ENCODE peak calls at places on chromosomes 11 and 22, in nine cellular contexts. One of them, this sample, is unnamed.

GRCh38 chr11:120334894-120335462 is 1.2 kb upstream of the ARHGEF12 start:
- DNase-seq in Caco-2: peak
- DNase-seq in cardiac muscle cell: peak
- DNase-seq in HFFc6: peak
- DNase-seq in AG10803: peak
- DNase-seq in HCT116: no peak
- DNase-seq in WTC11: peak
- DNase-seq in type B pancreatic cell: no peak
- DNase-seq in body of pancreas: peak
- DNase-seq in this sample: peak

GRCh38 chr22:50544078-50544745 is 1.5 kb upstream of the KLHDC7B start:
- DNase-seq in HCT116: no peak
- DNase-seq in WTC11: peak
- DNase-seq in HFFc6: peak
- DNase-seq in type B pancreatic cell: no peak
- DNase-seq in body of pancreas: peak
- DNase-seq in cardiac muscle cell: peak
- DNase-seq in AG10803: peak
- DNase-seq in Caco-2: no peak
- DNase-seq in this sample: peak

GRCh38 chr11:66974724-66975402 is at the start of gene C11orf86:
- DNase-seq in HCT116: no peak
- DNase-seq in WTC11: no peak
- DNase-seq in type B pancreatic cell: no peak
- DNase-seq in AG10803: no peak
- DNase-seq in HFFc6: no peak
- DNase-seq in Caco-2: peak
- DNase-seq in body of pancreas: no peak
- DNase-seq in cardiac muscle cell: no peak
- DNase-seq in this sample: no peak

GRCh38 chr11:2471804-2472096 is 26.9 kb downstream of the KCNQ1 start:
- DNase-seq in HFFc6: no peak
- DNase-seq in Caco-2: no peak
- DNase-seq in cardiac muscle cell: no peak
- DNase-seq in type B pancreatic cell: peak
- DNase-seq in WTC11: no peak
- DNase-seq in AG10803: no peak
- DNase-seq in body of pancreas: no peak
- DNase-seq in HCT116: no peak
- DNase-seq in this sample: no peak

GRCh38 chr11:2891901-2892214 is 6.3 kb upstream of the CDKN1C start:
- DNase-seq in type B pancreatic cell: no peak
- DNase-seq in HFFc6: no peak
- DNase-seq in HCT116: no peak
- DNase-seq in body of pancreas: peak
- DNase-seq in cardiac muscle cell: no peak
- DNase-seq in AG10803: no peak
- DNase-seq in Caco-2: peak
- DNase-seq in WTC11: no peak
- DNase-seq in this sample: no peak

GRCh38 chr11:15688351-15688792 is 573.6 kb downstream of the INSC start:
- DNase-seq in type B pancreatic cell: no peak
- DNase-seq in AG10803: no peak
- DNase-seq in cardiac muscle cell: no peak
- DNase-seq in HFFc6: no peak
- DNase-seq in body of pancreas: peak
- DNase-seq in WTC11: no peak
- DNase-seq in HCT116: no peak
- DNase-seq in Caco-2: no peak
- DNase-seq in this sample: peak

GRCh38 chr11:131666006-131666405 is 295.6 kb downstream of the NTM start:
- DNase-seq in HCT116: no peak
- DNase-seq in cardiac muscle cell: no peak
- DNase-seq in type B pancreatic cell: no peak
- DNase-seq in Caco-2: peak
- DNase-seq in AG10803: no peak
- DNase-seq in WTC11: no peak
- DNase-seq in HFFc6: peak
- DNase-seq in body of pancreas: no peak
- DNase-seq in this sample: no peak

GRCh38 chr22:50531546-50532352 is 1.9 kb upstream of the TYMP start:
- DNase-seq in Caco-2: peak
- DNase-seq in HFFc6: peak
- DNase-seq in HCT116: no peak
- DNase-seq in WTC11: peak
- DNase-seq in body of pancreas: peak
- DNase-seq in cardiac muscle cell: peak
- DNase-seq in type B pancreatic cell: no peak
- DNase-seq in AG10803: peak
- DNase-seq in this sample: peak

GRCh38 chr11:18836415-18836814 is 44.8 kb upstream of the PTPN5 start:
- DNase-seq in AG10803: no peak
- DNase-seq in body of pancreas: no peak
- DNase-seq in cardiac muscle cell: peak
- DNase-seq in type B pancreatic cell: no peak
- DNase-seq in HCT116: no peak
- DNase-seq in WTC11: peak
- DNase-seq in Caco-2: no peak
- DNase-seq in HFFc6: peak
- DNase-seq in this sample: no peak

GRCh38 chr11:73478737-73479347 is 102.6 kb downstream of the RELT start:
- DNase-seq in Caco-2: no peak
- DNase-seq in cardiac muscle cell: peak
- DNase-seq in AG10803: peak
- DNase-seq in HFFc6: peak
- DNase-seq in body of pancreas: no peak
- DNase-seq in HCT116: peak
- DNase-seq in type B pancreatic cell: no peak
- DNase-seq in WTC11: peak
- DNase-seq in this sample: peak

GRCh38 chr22:28977050-28977449 is 84.6 kb downstream of the C22orf31 start:
- DNase-seq in type B pancreatic cell: no peak
- DNase-seq in WTC11: no peak
- DNase-seq in HFFc6: no peak
- DNase-seq in HCT116: no peak
- DNase-seq in body of pancreas: no peak
- DNase-seq in cardiac muscle cell: no peak
- DNase-seq in AG10803: no peak
- DNase-seq in Caco-2: no peak
- DNase-seq in this sample: no peak

GRCh38 chr22:39475337-39475736 is 18.5 kb downstream of the MGAT3 start:
- DNase-seq in Caco-2: no peak
- DNase-seq in AG10803: no peak
- DNase-seq in HFFc6: no peak
- DNase-seq in cardiac muscle cell: no peak
- DNase-seq in WTC11: no peak
- DNase-seq in body of pancreas: no peak
- DNase-seq in HCT116: no peak
- DNase-seq in type B pancreatic cell: no peak
- DNase-seq in this sample: no peak

GRCh38 chr11:95152878-95153856 is 63.5 kb downstream of the ENDOD1 start:
- DNase-seq in AG10803: no peak
- DNase-seq in body of pancreas: no peak
- DNase-seq in HFFc6: no peak
- DNase-seq in type B pancreatic cell: no peak
- DNase-seq in HCT116: no peak
- DNase-seq in WTC11: no peak
- DNase-seq in cardiac muscle cell: no peak
- DNase-seq in Caco-2: no peak
- DNase-seq in this sample: no peak

GRCh38 chr11:1077417-1078119 is 2.9 kb downstream of the MUC2 start:
- DNase-seq in WTC11: peak
- DNase-seq in HFFc6: no peak
- DNase-seq in Caco-2: peak
- DNase-seq in HCT116: no peak
- DNase-seq in body of pancreas: no peak
- DNase-seq in AG10803: no peak
- DNase-seq in type B pancreatic cell: no peak
- DNase-seq in cardiac muscle cell: no peak
- DNase-seq in this sample: no peak

GRCh38 chr11:93117578-93117964 is 80.2 kb downstream of the SLC36A4 start:
- DNase-seq in WTC11: no peak
- DNase-seq in body of pancreas: no peak
- DNase-seq in type B pancreatic cell: no peak
- DNase-seq in HCT116: no peak
- DNase-seq in AG10803: no peak
- DNase-seq in cardiac muscle cell: no peak
- DNase-seq in HFFc6: no peak
- DNase-seq in Caco-2: no peak
- DNase-seq in this sample: no peak

GRCh38 chr11:93116641-93117577 is 80.9 kb downstream of the SLC36A4 start:
- DNase-seq in AG10803: no peak
- DNase-seq in cardiac muscle cell: no peak
- DNase-seq in WTC11: peak
- DNase-seq in HCT116: no peak
- DNase-seq in body of pancreas: no peak
- DNase-seq in type B pancreatic cell: no peak
- DNase-seq in HFFc6: no peak
- DNase-seq in Caco-2: no peak
- DNase-seq in this sample: peak

GRCh38 chr11:93113824-93114223 is 84.0 kb downstream of the SLC36A4 start:
- DNase-seq in Caco-2: no peak
- DNase-seq in type B pancreatic cell: no peak
- DNase-seq in AG10803: no peak
- DNase-seq in body of pancreas: no peak
- DNase-seq in HFFc6: no peak
- DNase-seq in WTC11: peak
- DNase-seq in cardiac muscle cell: no peak
- DNase-seq in HCT116: no peak
- DNase-seq in this sample: no peak
- TF ChIP-seq CTCF in Caco-2: no peak
- TF ChIP-seq CTCF in type B pancreatic cell: no peak
- TF ChIP-seq CTCF in AG10803: no peak
- TF ChIP-seq CTCF in body of pancreas: no peak
- TF ChIP-seq CTCF in HFFc6: no peak
- TF ChIP-seq CTCF in WTC11: no peak
- TF ChIP-seq CTCF in cardiac muscle cell: no peak
- TF ChIP-seq CTCF in HCT116: no peak
- TF ChIP-seq CTCF in this sample: no peak

GRCh38 chr11:65087827-65088226 is 3.8 kb downstream of the ZFPL1 start:
- DNase-seq in Caco-2: no peak
- DNase-seq in HCT116: no peak
- DNase-seq in cardiac muscle cell: no peak
- DNase-seq in type B pancreatic cell: no peak
- DNase-seq in WTC11: no peak
- DNase-seq in AG10803: no peak
- DNase-seq in HFFc6: no peak
- DNase-seq in body of pancreas: no peak
- DNase-seq in this sample: no peak

GRCh38 chr11:65086809-65087208 is 2.8 kb downstream of the ZFPL1 start:
- DNase-seq in AG10803: no peak
- DNase-seq in Caco-2: no peak
- DNase-seq in type B pancreatic cell: no peak
- DNase-seq in HCT116: no peak
- DNase-seq in body of pancreas: no peak
- DNase-seq in cardiac muscle cell: no peak
- DNase-seq in HFFc6: no peak
- DNase-seq in WTC11: no peak
- DNase-seq in this sample: no peak

GRCh38 chr11:65089621-65090020 is 5.6 kb downstream of the ZFPL1 start:
- DNase-seq in type B pancreatic cell: no peak
- DNase-seq in body of pancreas: no peak
- DNase-seq in Caco-2: no peak
- DNase-seq in HFFc6: no peak
- DNase-seq in AG10803: no peak
- DNase-seq in cardiac muscle cell: no peak
- DNase-seq in WTC11: no peak
- DNase-seq in HCT116: no peak
- DNase-seq in this sample: no peak

GRCh38 chr11:65087216-65087615 is 3.2 kb downstream of the ZFPL1 start:
- DNase-seq in HFFc6: no peak
- DNase-seq in cardiac muscle cell: no peak
- DNase-seq in WTC11: no peak
- DNase-seq in body of pancreas: no peak
- DNase-seq in AG10803: no peak
- DNase-seq in Caco-2: no peak
- DNase-seq in HCT116: no peak
- DNase-seq in type B pancreatic cell: no peak
- DNase-seq in this sample: no peak

DNA sequence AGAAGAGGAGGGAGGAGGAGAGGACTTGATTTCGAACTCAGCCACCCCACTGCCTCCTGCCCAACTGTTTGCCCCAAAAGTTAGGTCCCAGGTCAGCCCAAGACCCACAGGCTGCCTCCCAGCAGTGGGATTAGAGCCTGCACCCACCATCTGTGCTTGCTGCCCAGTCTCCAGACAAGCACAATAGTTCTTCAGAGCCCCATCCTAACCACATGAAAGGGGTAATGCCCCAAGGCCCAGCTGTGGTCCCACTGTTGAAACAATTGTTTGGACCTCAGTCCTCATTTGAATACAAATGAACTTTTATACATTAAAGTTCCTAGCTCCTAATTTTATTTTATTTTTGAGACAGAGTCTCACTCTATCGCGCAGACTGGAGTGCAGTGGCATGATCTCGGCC is 5.4 kb upstream of the VPS51 start:
- DNase-seq in HCT116: no peak
- DNase-seq in WTC11: no peak
- DNase-seq in cardiac muscle cell: no peak
- DNase-seq in AG10803: no peak
- DNase-seq in Caco-2: no peak
- DNase-seq in body of pancreas: no peak
- DNase-seq in type B pancreatic cell: no peak
- DNase-seq in HFFc6: no peak
- DNase-seq in this sample: no peak
- TF ChIP-seq CTCF in HCT116: no peak
- TF ChIP-seq CTCF in WTC11: no peak
- TF ChIP-seq CTCF in cardiac muscle cell: no peak
- TF ChIP-seq CTCF in AG10803: no peak
- TF ChIP-seq CTCF in Caco-2: no peak
- TF ChIP-seq CTCF in body of pancreas: no peak
- TF ChIP-seq CTCF in type B pancreatic cell: no peak
- TF ChIP-seq CTCF in HFFc6: no peak
- TF ChIP-seq CTCF in this sample: no peak

DNA sequence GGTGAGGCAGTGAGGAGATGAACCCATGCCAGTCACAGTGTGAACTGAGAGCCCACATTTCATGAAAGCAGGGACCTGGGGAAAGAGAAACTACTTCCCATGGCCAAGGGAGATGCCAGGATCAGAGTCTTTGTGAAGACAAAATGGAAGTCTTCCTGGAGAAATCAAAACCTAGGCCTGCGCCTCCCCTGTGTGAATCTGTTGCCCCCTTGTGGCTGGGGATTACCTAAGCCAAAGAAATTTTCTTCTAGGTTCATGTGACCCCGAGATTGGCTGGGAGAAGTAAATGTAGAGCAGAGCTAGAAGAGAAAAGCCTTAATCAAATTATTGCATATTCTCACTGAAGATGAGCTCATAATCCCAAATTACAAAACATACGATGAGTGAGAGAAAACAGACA is 1075.3 kb downstream of the TBC1D22A start:
- DNase-seq in type B pancreatic cell: no peak
- DNase-seq in HFFc6: peak
- DNase-seq in HCT116: peak
- DNase-seq in cardiac muscle cell: no peak
- DNase-seq in body of pancreas: peak
- DNase-seq in WTC11: peak
- DNase-seq in AG10803: peak
- DNase-seq in Caco-2: no peak
- DNase-seq in this sample: peak
- TF ChIP-seq CTCF in type B pancreatic cell: peak
- TF ChIP-seq CTCF in HFFc6: peak
- TF ChIP-seq CTCF in HCT116: peak
- TF ChIP-seq CTCF in cardiac muscle cell: peak
- TF ChIP-seq CTCF in body of pancreas: peak
- TF ChIP-seq CTCF in WTC11: peak
- TF ChIP-seq CTCF in AG10803: peak
- TF ChIP-seq CTCF in Caco-2: peak
- TF ChIP-seq CTCF in this sample: no peak

GRCh38 chr22:36643033-36643432 is 60.5 kb downstream of the CACNG2 start:
- DNase-seq in type B pancreatic cell: no peak
- DNase-seq in AG10803: no peak
- DNase-seq in HCT116: no peak
- DNase-seq in cardiac muscle cell: no peak
- DNase-seq in body of pancreas: no peak
- DNase-seq in Caco-2: no peak
- DNase-seq in HFFc6: no peak
- DNase-seq in WTC11: no peak
- DNase-seq in this sample: no peak
- TF ChIP-seq CTCF in type B pancreatic cell: no peak
- TF ChIP-seq CTCF in AG10803: no peak
- TF ChIP-seq CTCF in HCT116: no peak
- TF ChIP-seq CTCF in cardiac muscle cell: no peak
- TF ChIP-seq CTCF in body of pancreas: no peak
- TF ChIP-seq CTCF in Caco-2: no peak
- TF ChIP-seq CTCF in HFFc6: no peak
- TF ChIP-seq CTCF in WTC11: no peak
- TF ChIP-seq CTCF in this sample: no peak

This sample was measured in Calu3.